ENCODE peak calls at places on chromosomes 1 and 21, in nine cellular contexts. L, O, X, Y, M, P, D, R and F are unnamed samples. For H3K27me3, the result is how much of the 10 kb centered on the place peaks cover.

GRCh38 chr1:32900371-32900955 is 726 bp downstream of the TMEM54 start:
- DNase-seq in L (peak), O (no peak), X (no peak), Y (no peak), M (peak), P (no peak), D (no peak), R (no peak), F (no peak)

GRCh38 chr1:43442756-43443155 is 11.0 kb downstream of the HYI start:
- DNase-seq in L (no peak), O (no peak), X (peak), Y (no peak), M (no peak), P (peak), D (no peak), R (no peak), F (no peak)

GRCh38 chr1:33099290-33100118 is 18.6 kb downstream of the AZIN2 start:
- DNase-seq in L (peak), O (no peak), X (peak), Y (no peak), M (peak), P (peak), D (peak), R (no peak), F (no peak)

GRCh38 chr1:222909586-222909985 is 94.7 kb downstream of the DISP1 start:
- DNase-seq in L (no peak), O (no peak), X (no peak), Y (peak), M (peak), P (no peak), D (no peak), R (peak), F (no peak)

GRCh38 chr1:180953291-180953747 is 40.6 kb downstream of the KIAA1614 start:
- DNase-seq in L (peak), O (no peak), X (peak), Y (no peak), M (no peak), P (peak), D (peak), R (no peak), F (no peak)

GRCh38 chr21:33901421-33902288 is 13.9 kb downstream of the ATP5PO start:
- DNase-seq in L (peak), O (peak), X (no peak), Y (no peak), M (peak), P (no peak), D (no peak), R (peak), F (peak)

GRCh38 chr1:228151170-228151513 is 1.4 kb downstream of the GJC2 start:
- DNase-seq in L (no peak), O (no peak), X (no peak), Y (no peak), M (no peak), P (no peak), D (no peak), R (no peak), F (no peak)

GRCh38 chr1:217348960-217349664 is 281.8 kb downstream of the GPATCH2 start:
- DNase-seq in L (no peak), O (no peak), X (no peak), Y (no peak), M (no peak), P (no peak), D (no peak), R (no peak), F (no peak)

GRCh38 chr1:87119741-87120140 is 205.3 kb downstream of the HS2ST1 start:
- DNase-seq in L (no peak), O (no peak), X (no peak), Y (no peak), M (no peak), P (no peak), D (no peak), R (no peak), F (no peak)

GRCh38 chr1:25710583-25711347 is 89.2 kb upstream of the SELENON start:
- DNase-seq in L (no peak), O (no peak), X (no peak), Y (no peak), M (peak), P (no peak), D (no peak), R (no peak), F (no peak)

GRCh38 chr1:182303778-182304177 is 87.8 kb downstream of the GLUL start:
- DNase-seq in L (no peak), O (no peak), X (no peak), Y (no peak), M (no peak), P (no peak), D (no peak), R (no peak), F (no peak)

GRCh38 chr1:171655215-171656116 is 3.0 kb upstream of the MYOC start:
- DNase-seq in L (peak), O (peak), X (peak), Y (peak), M (peak), P (peak), D (no peak), R (peak), F (peak)

GRCh38 chr1:176691251-176692228 is 228.6 kb downstream of the PAPPA2 start:
- DNase-seq in L (peak), O (no peak), X (no peak), Y (peak), M (peak), P (no peak), D (no peak), R (peak), F (peak)

GRCh38 chr1:151612506-151613274 is 840 bp downstream of the SNX27 start:
- DNase-seq in L (peak), O (peak), X (peak), Y (peak), M (no peak), P (no peak), D (no peak), R (peak), F (peak)

GRCh38 chr1:228742535-228742934 is 7.3 kb downstream of the RHOU start:
- DNase-seq in L (no peak), O (no peak), X (no peak), Y (no peak), M (no peak), P (no peak), D (no peak), R (no peak), F (no peak)

GRCh38 chr1:110390692-110391232 is at the start of gene SLC16A4:
- DNase-seq in L (no peak), O (no peak), X (no peak), Y (no peak), M (peak), P (no peak), D (no peak), R (no peak), F (no peak)

GRCh38 chr1:147630447-147630846 is 39.9 kb downstream of the ACP6 start:
- DNase-seq in L (no peak), O (no peak), X (no peak), Y (no peak), M (no peak), P (no peak), D (no peak), R (peak), F (no peak)

GRCh38 chr1:228077565-228078330 is 4.8 kb upstream of the ARF1 start:
- DNase-seq in L (no peak), O (no peak), X (peak), Y (peak), M (no peak), P (peak), D (no peak), R (no peak), F (no peak)

GRCh38 chr21:33441489-33442477 is 38.0 kb downstream of the TMEM50B start:
- DNase-seq in L (peak), O (no peak), X (peak), Y (peak), M (peak), P (no peak), D (no peak), R (peak), F (no peak)

GRCh38 chr1:180097319-180097605 is 57.4 kb upstream of the QSOX1 start:
- DNase-seq in L (no peak), O (no peak), X (no peak), Y (no peak), M (no peak), P (no peak), D (no peak), R (no peak), F (no peak)

GRCh38 chr1:202200112-202200548 is 6.5 kb downstream of the LGR6 start:
- DNase-seq in L (no peak), O (no peak), X (no peak), Y (no peak), M (peak), P (peak), D (no peak), R (peak), F (no peak)

GRCh38 chr1:197775282-197776262 is at the start of gene DENND1B:
- DNase-seq in L (peak), O (peak), X (peak), Y (peak), M (peak), P (peak), D (peak), R (peak), F (peak)
- TF ChIP-seq POLR2A in L (peak), O (peak), X (no peak), Y (peak), M (no peak), P (no peak), D (peak), R (no peak), F (no peak)

GRCh38 chr1:22619808-22620207 is 16.6 kb upstream of the C1QA start:
- DNase-seq in L (no peak), O (no peak), X (no peak), Y (no peak), M (no peak), P (no peak), D (no peak), R (no peak), F (no peak)

GRCh38 chr1:22619252-22619651 is 17.2 kb upstream of the C1QA start:
- DNase-seq in L (no peak), O (no peak), X (no peak), Y (no peak), M (no peak), P (no peak), D (no peak), R (no peak), F (no peak)

GRCh38 chr1:22621761-22622160 is 14.7 kb upstream of the C1QA start:
- DNase-seq in L (no peak), O (no peak), X (no peak), Y (no peak), M (no peak), P (no peak), D (no peak), R (no peak), F (no peak)

GRCh38 chr1:22616571-22616970 is 19.9 kb upstream of the C1QA start:
- DNase-seq in L (no peak), O (no peak), X (no peak), Y (no peak), M (no peak), P (no peak), D (no peak), R (no peak), F (no peak)

DNA sequence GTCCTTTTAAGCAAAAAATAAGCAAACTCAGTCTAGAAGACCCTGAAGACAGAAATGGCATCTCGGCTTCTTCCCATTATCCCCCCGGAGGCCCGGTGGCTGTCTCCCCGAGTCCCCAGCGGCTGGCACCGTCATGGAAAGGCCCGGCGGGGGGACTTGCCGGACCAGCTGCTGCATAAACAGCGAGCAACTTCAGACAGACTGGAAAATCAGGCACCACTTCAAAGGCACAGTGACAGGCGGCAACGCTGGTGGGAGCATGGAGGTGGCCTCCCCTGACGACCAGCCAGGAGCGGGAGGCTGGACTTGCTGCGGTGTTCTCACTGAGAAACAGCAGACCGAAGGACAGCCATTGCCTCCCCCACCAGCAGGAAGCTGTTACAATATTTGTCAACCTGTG is 18.4 kb upstream of the C1QA start:
- DNase-seq in L (no peak), O (no peak), X (no peak), Y (no peak), M (no peak), P (no peak), D (no peak), R (no peak), F (no peak)
- H3K27me3 ChIP-seq in L (under half), O (under half), X (under half), Y (half or more), M (half or more), P (half or more), D (half or more), R (under half), F (under half)

DNA sequence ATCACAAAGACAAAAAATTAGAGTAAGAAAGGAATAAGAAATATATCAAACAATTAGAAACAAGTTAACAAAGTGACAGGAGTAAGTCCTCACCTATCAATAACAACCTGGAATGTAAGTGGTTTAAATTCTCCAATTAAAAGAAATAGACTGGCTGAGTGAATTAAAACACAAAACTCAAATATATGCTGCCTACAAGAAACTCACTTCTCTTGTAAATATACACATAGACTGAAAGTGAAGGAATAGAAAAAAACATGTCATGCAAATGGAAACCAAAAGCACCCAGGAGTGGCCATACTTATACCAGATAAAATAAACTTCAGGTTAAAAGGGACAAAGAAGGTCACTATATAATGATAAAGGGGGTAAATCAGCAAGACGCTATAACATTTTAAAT is 43.2 kb upstream of the NUF2 start:
- DNase-seq in L (no peak), O (no peak), X (no peak), Y (no peak), M (no peak), P (no peak), D (no peak), R (no peak), F (no peak)
- TF ChIP-seq POLR2A in L (no peak), O (no peak), X (no peak), Y (no peak), M (no peak), P (no peak), D (no peak), R (no peak), F (no peak)

DNA sequence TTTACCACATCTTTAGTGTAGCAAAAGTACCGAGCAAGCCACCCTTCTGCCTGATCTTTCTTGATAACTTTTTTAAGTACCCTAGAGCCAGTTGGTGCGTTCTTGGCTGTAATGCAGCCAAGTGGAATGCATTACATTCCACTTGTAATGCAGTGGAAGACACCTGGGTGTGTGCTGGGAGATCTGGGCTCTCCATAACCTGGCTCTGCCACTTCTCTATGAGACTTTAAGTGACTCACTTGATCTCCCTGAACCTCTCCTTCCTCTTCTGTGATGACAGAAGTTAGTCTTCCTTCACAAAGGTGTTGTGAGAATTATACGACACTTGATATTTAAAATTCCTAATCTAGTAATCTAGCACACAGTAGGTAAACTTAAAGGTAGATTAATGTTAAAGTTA is 35.3 kb upstream of the NFIA start:
- DNase-seq in L (no peak), O (no peak), X (no peak), Y (no peak), M (no peak), P (no peak), D (no peak), R (no peak), F (no peak)
- H3K27me3 ChIP-seq in L (under half), O (under half), X (under half), Y (under half), M (under half), P (under half), D (under half), R (under half), F (under half)